ENCODE peak calls at places on chromosome 19, in seven cellular contexts. I, J, T, C, S, F and V are unnamed samples.

GRCh38 chr19:40144151-40144550 is 47.1 kb upstream of the MAP3K10 start:
- DNase-seq in T (no peak), C (no peak), S (no peak), F (no peak), I (no peak), J (no peak), V (no peak)

GRCh38 chr19:929523-930258 is 3.9 kb downstream of the ARID3A start:
- DNase-seq in J (no peak), T (no peak), I (no peak), C (no peak), F (no peak), S (no peak), V (no peak)

GRCh38 chr19:51086153-51086850 is 3.6 kb upstream of the KLK14 start:
- DNase-seq in I (no peak), C (no peak), J (no peak), F (no peak), S (no peak), T (no peak), V (no peak)

GRCh38 chr19:35347171-35347929 is at the start of gene FFAR1:
- DNase-seq in S (no peak), F (no peak), J (no peak), I (no peak), C (no peak), T (peak), V (peak)

GRCh38 chr19:35545855-35546381 is 492 bp downstream of the TMEM147 start:
- DNase-seq in S (peak), I (peak), T (peak), J (peak), F (peak), C (peak), V (peak)

GRCh38 chr19:3818479-3818878 is 32.3 kb upstream of the MATK start:
- DNase-seq in F (peak), S (no peak), J (no peak), T (no peak), I (peak), C (no peak), V (no peak)

GRCh38 chr19:35345671-35346111 is 2.0 kb upstream of the FFAR1 start:
- DNase-seq in T (no peak), F (no peak), J (no peak), S (no peak), I (no peak), C (no peak), V (no peak)

GRCh38 chr19:16133818-16134217 is 9.7 kb upstream of the HSH2D start:
- DNase-seq in C (no peak), I (no peak), F (no peak), S (no peak), T (no peak), J (no peak), V (no peak)

GRCh38 chr19:30605333-30605732 is 233.1 kb downstream of the ZNF536 start:
- DNase-seq in S (no peak), I (no peak), F (no peak), J (no peak), C (no peak), T (no peak), V (no peak)

GRCh38 chr19:15563325-15563794 is 51.7 kb upstream of the CYP4F8 start:
- DNase-seq in C (no peak), F (peak), T (no peak), I (peak), S (no peak), J (no peak), V (no peak)

GRCh38 chr19:53509845-53510244 is 28.1 kb upstream of the ZNF331 start:
- DNase-seq in I (no peak), F (no peak), S (no peak), C (no peak), J (no peak), T (no peak), V (no peak)

GRCh38 chr19:1453525-1454371 is 3.8 kb downstream of the APC2 start:
- DNase-seq in J (no peak), T (no peak), I (peak), F (peak), S (peak), C (peak), V (no peak)

GRCh38 chr19:18155095-18156087 is 2.4 kb downstream of the PIK3R2 start:
- DNase-seq in S (no peak), F (no peak), C (no peak), T (no peak), I (no peak), J (no peak), V (no peak)

GRCh38 chr19:5803752-5804515 is 933 bp upstream of the NRTN start:
- DNase-seq in S (peak), C (peak), J (peak), I (peak), T (peak), F (peak), V (peak)

GRCh38 chr19:31015778-31016177 is 333.5 kb downstream of the TSHZ3 start:
- DNase-seq in J (no peak), I (no peak), C (no peak), S (no peak), F (no peak), T (no peak), V (no peak)

GRCh38 chr19:55443824-55444719 is 972 bp upstream of the SHISA7 start:
- DNase-seq in C (peak), S (no peak), T (no peak), F (no peak), I (no peak), J (no peak), V (no peak)